ENCODE peak calls at places on chromosomes 2 and 18, in seven cellular contexts. One of them, this sample, is unnamed.
A peak's percentile ranks its signal among the peaks of the same experiment; 100 is the strongest.

GRCh38 chr2:73700111-73700510 is 37.0 kb downstream of the TPRKB start:
- DNase-seq in OCI-LY7: no peak
- DNase-seq in CD4-positive, alpha-beta memory T cell: no peak
- DNase-seq in GM23338: no peak
- DNase-seq in tibial artery: no peak
- DNase-seq in mammary epithelial cell: no peak
- DNase-seq in CD4-positive, CD25-positive, alpha-beta regulatory T cell: no peak
- DNase-seq in this sample: no peak

GRCh38 chr18:32216390-32216789 is 26.6 kb downstream of the MEP1B start:
- DNase-seq in GM23338: no peak
- DNase-seq in CD4-positive, CD25-positive, alpha-beta regulatory T cell: no peak
- DNase-seq in CD4-positive, alpha-beta memory T cell: no peak
- DNase-seq in mammary epithelial cell: no peak
- DNase-seq in tibial artery: no peak
- DNase-seq in OCI-LY7: no peak
- DNase-seq in this sample: no peak

GRCh38 chr2:63977904-63978303 is 41.3 kb downstream of the VPS54 start:
- DNase-seq in tibial artery: no peak
- DNase-seq in CD4-positive, alpha-beta memory T cell: peak; percentile 19
- DNase-seq in CD4-positive, CD25-positive, alpha-beta regulatory T cell: peak; percentile 4
- DNase-seq in mammary epithelial cell: no peak
- DNase-seq in OCI-LY7: peak; percentile 16
- DNase-seq in GM23338: no peak
- DNase-seq in this sample: no peak

GRCh38 chr2:27378096-27378808 is 2.3 kb downstream of the ZNF513 start:
- DNase-seq in GM23338: peak; percentile 35
- DNase-seq in CD4-positive, CD25-positive, alpha-beta regulatory T cell: no peak
- DNase-seq in CD4-positive, alpha-beta memory T cell: no peak
- DNase-seq in OCI-LY7: no peak
- DNase-seq in mammary epithelial cell: no peak
- DNase-seq in tibial artery: no peak
- DNase-seq in this sample: peak; percentile 69

GRCh38 chr2:103365071-103365470 is 603.2 kb downstream of the TMEM182 start:
- DNase-seq in mammary epithelial cell: no peak
- DNase-seq in CD4-positive, alpha-beta memory T cell: no peak
- DNase-seq in GM23338: no peak
- DNase-seq in CD4-positive, CD25-positive, alpha-beta regulatory T cell: no peak
- DNase-seq in OCI-LY7: no peak
- DNase-seq in tibial artery: no peak
- DNase-seq in this sample: no peak

GRCh38 chr2:68458962-68459361 is 8.1 kb downstream of the FBXO48 start:
- DNase-seq in mammary epithelial cell: peak; percentile 18
- DNase-seq in CD4-positive, alpha-beta memory T cell: no peak
- DNase-seq in OCI-LY7: no peak
- DNase-seq in CD4-positive, CD25-positive, alpha-beta regulatory T cell: no peak
- DNase-seq in GM23338: no peak
- DNase-seq in tibial artery: no peak
- DNase-seq in this sample: no peak

GRCh38 chr2:226125151-226125550 is 674.5 kb downstream of the IRS1 start:
- DNase-seq in OCI-LY7: no peak
- DNase-seq in GM23338: no peak
- DNase-seq in CD4-positive, CD25-positive, alpha-beta regulatory T cell: no peak
- DNase-seq in mammary epithelial cell: peak; percentile 37
- DNase-seq in tibial artery: no peak
- DNase-seq in CD4-positive, alpha-beta memory T cell: no peak
- DNase-seq in this sample: no peak

GRCh38 chr18:55861266-55861665 is 273.3 kb upstream of the TCF4 start:
- DNase-seq in CD4-positive, CD25-positive, alpha-beta regulatory T cell: no peak
- DNase-seq in CD4-positive, alpha-beta memory T cell: no peak
- DNase-seq in mammary epithelial cell: peak; percentile 49
- DNase-seq in tibial artery: no peak
- DNase-seq in GM23338: peak; percentile 52
- DNase-seq in OCI-LY7: no peak
- DNase-seq in this sample: no peak

GRCh38 chr2:27086722-27087446 is at the start of gene KHK:
- DNase-seq in CD4-positive, CD25-positive, alpha-beta regulatory T cell: no peak
- DNase-seq in tibial artery: peak; percentile 81
- DNase-seq in GM23338: peak; percentile 71
- DNase-seq in OCI-LY7: no peak
- DNase-seq in CD4-positive, alpha-beta memory T cell: no peak
- DNase-seq in mammary epithelial cell: no peak
- DNase-seq in this sample: peak; percentile 85

GRCh38 chr2:225487901-225488416 is 88.4 kb downstream of the NYAP2 start:
- DNase-seq in OCI-LY7: no peak
- DNase-seq in mammary epithelial cell: no peak
- DNase-seq in GM23338: no peak
- DNase-seq in CD4-positive, alpha-beta memory T cell: no peak
- DNase-seq in tibial artery: no peak
- DNase-seq in CD4-positive, CD25-positive, alpha-beta regulatory T cell: no peak
- DNase-seq in this sample: no peak

GRCh38 chr2:241769819-241770184 is 6.8 kb upstream of the GAL3ST2 start:
- DNase-seq in CD4-positive, CD25-positive, alpha-beta regulatory T cell: no peak
- DNase-seq in tibial artery: no peak
- DNase-seq in mammary epithelial cell: no peak
- DNase-seq in OCI-LY7: no peak
- DNase-seq in CD4-positive, alpha-beta memory T cell: no peak
- DNase-seq in GM23338: no peak
- DNase-seq in this sample: no peak

GRCh38 chr2:168545439-168546082 is 89.5 kb downstream of the CERS6 start:
- DNase-seq in OCI-LY7: no peak
- DNase-seq in CD4-positive, alpha-beta memory T cell: no peak
- DNase-seq in tibial artery: no peak
- DNase-seq in mammary epithelial cell: peak; percentile 94
- DNase-seq in CD4-positive, CD25-positive, alpha-beta regulatory T cell: no peak
- DNase-seq in GM23338: no peak
- DNase-seq in this sample: no peak

GRCh38 chr2:22355816-22356433 is 1029.1 kb upstream of the KLHL29 start:
- DNase-seq in GM23338: peak; percentile 64
- DNase-seq in CD4-positive, alpha-beta memory T cell: no peak
- DNase-seq in mammary epithelial cell: no peak
- DNase-seq in tibial artery: peak; percentile 74
- DNase-seq in OCI-LY7: peak; percentile 38
- DNase-seq in CD4-positive, CD25-positive, alpha-beta regulatory T cell: no peak
- DNase-seq in this sample: no peak

GRCh38 chr2:64992990-64993389 is 3.8 kb downstream of the SLC1A4 start:
- DNase-seq in CD4-positive, CD25-positive, alpha-beta regulatory T cell: no peak
- DNase-seq in OCI-LY7: no peak
- DNase-seq in GM23338: no peak
- DNase-seq in mammary epithelial cell: no peak
- DNase-seq in CD4-positive, alpha-beta memory T cell: no peak
- DNase-seq in tibial artery: no peak
- DNase-seq in this sample: no peak

GRCh38 chr2:213119061-213119809 is 32.2 kb downstream of the IKZF2 start:
- DNase-seq in tibial artery: no peak
- DNase-seq in CD4-positive, CD25-positive, alpha-beta regulatory T cell: peak; percentile 33
- DNase-seq in mammary epithelial cell: peak; percentile 93
- DNase-seq in CD4-positive, alpha-beta memory T cell: peak; percentile 41
- DNase-seq in OCI-LY7: peak; percentile 6
- DNase-seq in GM23338: no peak
- DNase-seq in this sample: no peak

GRCh38 chr2:237913193-237913917 is 53.5 kb upstream of the UBE2F start:
- DNase-seq in mammary epithelial cell: no peak
- DNase-seq in GM23338: no peak
- DNase-seq in CD4-positive, alpha-beta memory T cell: no peak
- DNase-seq in tibial artery: peak; percentile 61
- DNase-seq in CD4-positive, CD25-positive, alpha-beta regulatory T cell: no peak
- DNase-seq in OCI-LY7: no peak
- DNase-seq in this sample: peak; percentile 47

GRCh38 chr18:65737346-65737745 is 13.5 kb upstream of the CDH7 start:
- DNase-seq in GM23338: no peak
- DNase-seq in OCI-LY7: no peak
- DNase-seq in tibial artery: no peak
- DNase-seq in CD4-positive, CD25-positive, alpha-beta regulatory T cell: no peak
- DNase-seq in CD4-positive, alpha-beta memory T cell: no peak
- DNase-seq in mammary epithelial cell: no peak
- DNase-seq in this sample: no peak

GRCh38 chr2:18907508-18907907 is 318.1 kb upstream of the NT5C1B start:
- DNase-seq in CD4-positive, CD25-positive, alpha-beta regulatory T cell: no peak
- DNase-seq in GM23338: no peak
- DNase-seq in OCI-LY7: no peak
- DNase-seq in tibial artery: no peak
- DNase-seq in mammary epithelial cell: no peak
- DNase-seq in CD4-positive, alpha-beta memory T cell: no peak
- DNase-seq in this sample: no peak

GRCh38 chr2:200177971-200178911 is 128.3 kb upstream of the SPATS2L start:
- DNase-seq in OCI-LY7: no peak
- DNase-seq in CD4-positive, alpha-beta memory T cell: no peak
- DNase-seq in CD4-positive, CD25-positive, alpha-beta regulatory T cell: no peak
- DNase-seq in GM23338: no peak
- DNase-seq in mammary epithelial cell: no peak
- DNase-seq in tibial artery: no peak
- DNase-seq in this sample: no peak

GRCh38 chr2:190678444-190679162 is 29.7 kb downstream of the NAB1 start:
- DNase-seq in GM23338: peak; percentile 39
- DNase-seq in tibial artery: no peak
- DNase-seq in CD4-positive, CD25-positive, alpha-beta regulatory T cell: peak; percentile 2
- DNase-seq in OCI-LY7: no peak
- DNase-seq in mammary epithelial cell: no peak
- DNase-seq in CD4-positive, alpha-beta memory T cell: peak; percentile 35
- DNase-seq in this sample: no peak

GRCh38 chr2:219406861-219407230 is 11.3 kb upstream of the DES start:
- DNase-seq in CD4-positive, CD25-positive, alpha-beta regulatory T cell: no peak
- DNase-seq in OCI-LY7: no peak
- DNase-seq in tibial artery: peak; percentile 96
- DNase-seq in CD4-positive, alpha-beta memory T cell: no peak
- DNase-seq in mammary epithelial cell: peak; percentile 29
- DNase-seq in GM23338: no peak
- DNase-seq in this sample: no peak

GRCh38 chr2:211157211-211157610 is 600.8 kb downstream of the CPS1 start:
- DNase-seq in tibial artery: no peak
- DNase-seq in mammary epithelial cell: no peak
- DNase-seq in CD4-positive, CD25-positive, alpha-beta regulatory T cell: no peak
- DNase-seq in CD4-positive, alpha-beta memory T cell: no peak
- DNase-seq in OCI-LY7: no peak
- DNase-seq in GM23338: no peak
- DNase-seq in this sample: no peak

GRCh38 chr2:203427061-203427460 is 98.9 kb downstream of the ABI2 start:
- DNase-seq in mammary epithelial cell: no peak
- DNase-seq in OCI-LY7: no peak
- DNase-seq in GM23338: no peak
- DNase-seq in CD4-positive, alpha-beta memory T cell: no peak
- DNase-seq in CD4-positive, CD25-positive, alpha-beta regulatory T cell: no peak
- DNase-seq in tibial artery: no peak
- DNase-seq in this sample: no peak

GRCh38 chr2:3149441-3150217 is 228.0 kb downstream of the EIPR1 start:
- DNase-seq in OCI-LY7: no peak
- DNase-seq in GM23338: no peak
- DNase-seq in CD4-positive, alpha-beta memory T cell: no peak
- DNase-seq in mammary epithelial cell: no peak
- DNase-seq in tibial artery: no peak
- DNase-seq in CD4-positive, CD25-positive, alpha-beta regulatory T cell: no peak
- DNase-seq in this sample: no peak

GRCh38 chr2:17558878-17559277 is 18.4 kb downstream of the VSNL1 start:
- DNase-seq in GM23338: peak; percentile 35
- DNase-seq in CD4-positive, alpha-beta memory T cell: no peak
- DNase-seq in mammary epithelial cell: no peak
- DNase-seq in tibial artery: no peak
- DNase-seq in CD4-positive, CD25-positive, alpha-beta regulatory T cell: no peak
- DNase-seq in OCI-LY7: no peak
- DNase-seq in this sample: no peak

GRCh38 chr18:9643549-9643948 is 29.2 kb upstream of the PPP4R1 start:
- DNase-seq in tibial artery: no peak
- DNase-seq in CD4-positive, alpha-beta memory T cell: no peak
- DNase-seq in mammary epithelial cell: peak; percentile 92
- DNase-seq in OCI-LY7: no peak
- DNase-seq in CD4-positive, CD25-positive, alpha-beta regulatory T cell: no peak
- DNase-seq in GM23338: peak; percentile 96
- DNase-seq in this sample: no peak

GRCh38 chr2:109271920-109272319 is 142.9 kb downstream of the SH3RF3 start:
- DNase-seq in CD4-positive, CD25-positive, alpha-beta regulatory T cell: no peak
- DNase-seq in mammary epithelial cell: no peak
- DNase-seq in CD4-positive, alpha-beta memory T cell: no peak
- DNase-seq in tibial artery: no peak
- DNase-seq in OCI-LY7: no peak
- DNase-seq in GM23338: no peak
- DNase-seq in this sample: peak; percentile 37

GRCh38 chr18:48836806-48837615 is 113.8 kb downstream of the SMAD7 start:
- DNase-seq in mammary epithelial cell: no peak
- DNase-seq in CD4-positive, CD25-positive, alpha-beta regulatory T cell: no peak
- DNase-seq in tibial artery: peak; percentile 60
- DNase-seq in GM23338: no peak
- DNase-seq in CD4-positive, alpha-beta memory T cell: no peak
- DNase-seq in OCI-LY7: no peak
- DNase-seq in this sample: peak; percentile 47

GRCh38 chr18:30623401-30624065 is 419.0 kb downstream of the DSC3 start:
- DNase-seq in GM23338: no peak
- DNase-seq in OCI-LY7: no peak
- DNase-seq in mammary epithelial cell: peak; percentile 39
- DNase-seq in CD4-positive, alpha-beta memory T cell: no peak
- DNase-seq in tibial artery: no peak
- DNase-seq in CD4-positive, CD25-positive, alpha-beta regulatory T cell: no peak
- DNase-seq in this sample: no peak

DNA sequence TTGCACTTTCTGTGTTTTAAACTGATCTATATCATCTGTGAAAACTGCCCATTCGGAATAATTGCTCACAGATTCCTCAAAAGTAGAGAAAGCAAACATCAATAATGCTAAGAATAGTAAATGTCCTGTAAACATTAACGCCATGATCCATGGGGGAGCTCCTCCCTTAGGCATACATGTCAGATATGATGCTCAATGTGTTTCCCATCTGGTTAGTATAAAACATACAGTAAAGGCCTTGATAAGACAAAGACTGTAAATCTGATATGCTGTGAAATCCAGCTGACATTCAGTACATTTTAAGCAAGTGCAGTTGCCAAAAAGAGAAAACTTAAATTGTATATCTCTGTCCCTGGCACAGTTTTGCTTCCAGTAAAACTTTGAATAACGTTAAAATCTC is 2.1 kb downstream of the DSEL start:
- DNase-seq in CD4-positive, alpha-beta memory T cell: no peak
- DNase-seq in mammary epithelial cell: no peak
- DNase-seq in GM23338: no peak
- DNase-seq in CD4-positive, CD25-positive, alpha-beta regulatory T cell: no peak
- DNase-seq in OCI-LY7: no peak
- DNase-seq in tibial artery: no peak
- DNase-seq in this sample: no peak
- H3K27ac ChIP-seq in CD4-positive, alpha-beta memory T cell: no peak overlapping the region
- H3K27ac ChIP-seq in mammary epithelial cell: no peak overlapping the region
- H3K27ac ChIP-seq in GM23338: no peak overlapping the region
- H3K27ac ChIP-seq in CD4-positive, CD25-positive, alpha-beta regulatory T cell: no peak overlapping the region
- H3K27ac ChIP-seq in OCI-LY7: no peak overlapping the region
- H3K27ac ChIP-seq in tibial artery: no peak overlapping the region
- H3K27ac ChIP-seq in this sample: no peak overlapping the region

GRCh38 chr2:234952270-234953115 is 676 bp downstream of the SH3BP4 start:
- DNase-seq in tibial artery: peak; percentile 66
- DNase-seq in CD4-positive, CD25-positive, alpha-beta regulatory T cell: no peak
- DNase-seq in CD4-positive, alpha-beta memory T cell: no peak
- DNase-seq in OCI-LY7: no peak
- DNase-seq in GM23338: peak; percentile 53
- DNase-seq in mammary epithelial cell: no peak
- DNase-seq in this sample: peak; percentile 69
- H3K4me3 ChIP-seq in tibial artery: peak overlapping the region; percentile 92
- H3K4me3 ChIP-seq in CD4-positive, CD25-positive, alpha-beta regulatory T cell: no peak overlapping the region
- H3K4me3 ChIP-seq in CD4-positive, alpha-beta memory T cell: no peak overlapping the region
- H3K4me3 ChIP-seq in OCI-LY7: no peak overlapping the region
- H3K4me3 ChIP-seq in GM23338: peak overlapping the region; percentile 91
- H3K4me3 ChIP-seq in mammary epithelial cell: peak overlapping the region; percentile 93
- H3K4me3 ChIP-seq in this sample: peak overlapping the region; percentile 63

GRCh38 chr2:53498210-53498609 is 269.4 kb upstream of the CHAC2 start:
- DNase-seq in tibial artery: no peak
- DNase-seq in mammary epithelial cell: no peak
- DNase-seq in CD4-positive, CD25-positive, alpha-beta regulatory T cell: no peak
- DNase-seq in CD4-positive, alpha-beta memory T cell: no peak
- DNase-seq in OCI-LY7: no peak
- DNase-seq in GM23338: no peak
- DNase-seq in this sample: no peak
- H3K27ac ChIP-seq in tibial artery: peak overlapping the region; percentile 58
- H3K27ac ChIP-seq in mammary epithelial cell: no peak overlapping the region
- H3K27ac ChIP-seq in CD4-positive, CD25-positive, alpha-beta regulatory T cell: no peak overlapping the region
- H3K27ac ChIP-seq in CD4-positive, alpha-beta memory T cell: no peak overlapping the region
- H3K27ac ChIP-seq in OCI-LY7: no peak overlapping the region
- H3K27ac ChIP-seq in GM23338: no peak overlapping the region
- H3K27ac ChIP-seq in this sample: peak overlapping the region; percentile 43

GRCh38 chr2:176081993-176082884 is 1.5 kb downstream of the EVX2 start:
- DNase-seq in mammary epithelial cell: no peak
- DNase-seq in CD4-positive, CD25-positive, alpha-beta regulatory T cell: no peak
- DNase-seq in GM23338: peak; percentile 54
- DNase-seq in OCI-LY7: no peak
- DNase-seq in CD4-positive, alpha-beta memory T cell: no peak
- DNase-seq in tibial artery: no peak
- DNase-seq in this sample: no peak
- H3K4me3 ChIP-seq in mammary epithelial cell: no peak overlapping the region
- H3K4me3 ChIP-seq in CD4-positive, CD25-positive, alpha-beta regulatory T cell: no peak overlapping the region
- H3K4me3 ChIP-seq in GM23338: peak overlapping the region; percentile 37
- H3K4me3 ChIP-seq in OCI-LY7: no peak overlapping the region
- H3K4me3 ChIP-seq in CD4-positive, alpha-beta memory T cell: no peak overlapping the region
- H3K4me3 ChIP-seq in tibial artery: no peak overlapping the region
- H3K4me3 ChIP-seq in this sample: no peak overlapping the region

This sample was measured in upper lobe of right lung.